ENCODE peak calls at places on chromosome 21, in four cellular contexts. Q is IMR-90, U is mesendoderm, V is H9. Z is an unnamed sample.

GRCh38 chr21:39656209-39656608 is 43.5 kb downstream of the B3GALT5 start:
- DNase-seq in Q (no peak), U (no peak), V (no peak), Z (no peak)

GRCh38 chr21:46621457-46622182 is 13.9 kb upstream of the PRMT2 start:
- DNase-seq in Q (no peak), U (no peak), V (no peak), Z (no peak)

GRCh38 chr21:34836103-34836932 is 167.5 kb downstream of the CLIC6 start:
- DNase-seq in Q (peak), U (no peak), V (no peak), Z (no peak)

GRCh38 chr21:21807598-21807903 is 809.3 kb downstream of the NCAM2 start:
- DNase-seq in U (no peak), V (no peak), Q (no peak), Z (no peak)

GRCh38 chr21:37369307-37369854 is 2.8 kb downstream of the DYRK1A start:
- DNase-seq in Q (no peak), U (no peak), V (no peak), Z (no peak)

GRCh38 chr21:18548249-18548648 is 144.7 kb upstream of the TMPRSS15 start:
- DNase-seq in Q (no peak), V (no peak), U (no peak), Z (no peak)

GRCh38 chr21:24045775-24046215 is 1561.5 kb downstream of the MRPL39 start:
- DNase-seq in U (peak), Q (peak), V (no peak), Z (no peak)

GRCh38 chr21:33977721-33978369 is 62.2 kb upstream of the ATP5PO start:
- DNase-seq in U (no peak), Q (no peak), V (no peak), Z (no peak)

GRCh38 chr21:34967509-34968289 is 81.4 kb downstream of the RUNX1 start:
- DNase-seq in V (no peak), Q (peak), U (peak), Z (no peak)

GRCh38 chr21:36508948-36509347 is 29.0 kb upstream of the CLDN14 start:
- DNase-seq in Q (no peak), V (no peak), U (no peak), Z (no peak)

GRCh38 chr21:17513214-17514123 is 626 bp downstream of the CXADR start:
- DNase-seq in Q (no peak), V (peak), U (peak), Z (peak)

GRCh38 chr21:32771134-32771523 is 426 bp downstream of the PAXBP1 start:
- DNase-seq in Q (peak), U (peak), V (peak), Z (no peak)

GRCh38 chr21:45859041-45859761 is 122.4 kb upstream of the COL6A1 start:
- DNase-seq in V (no peak), Q (no peak), U (no peak), Z (no peak)

GRCh38 chr21:33834801-33835500 is 80.7 kb downstream of the ATP5PO start:
- DNase-seq in V (no peak), Q (no peak), U (no peak), Z (no peak)

GRCh38 chr21:38075833-38076567 is 159.7 kb upstream of the KCNJ6 start:
- DNase-seq in Q (no peak), V (no peak), U (no peak), Z (no peak)

GRCh38 chr21:35658242-35658641 is 402.1 kb downstream of the SETD4 start:
- DNase-seq in Q (peak), V (no peak), U (no peak), Z (no peak)

GRCh38 chr21:39083377-39084008 is 99.8 kb downstream of the PSMG1 start:
- DNase-seq in V (no peak), U (peak), Q (no peak), Z (no peak)

GRCh38 chr21:33434770-33435360 is 31.7 kb downstream of the IFNGR2 start:
- DNase-seq in U (no peak), Q (peak), V (no peak), Z (no peak)

GRCh38 chr21:35204850-35205564 is 155.9 kb upstream of the RUNX1 start:
- DNase-seq in U (peak), V (no peak), Q (peak), Z (no peak)

GRCh38 chr21:34154878-34155277 is 81.5 kb downstream of the MRPS6 start:
- DNase-seq in U (no peak), Q (no peak), V (no peak), Z (no peak)

GRCh38 chr21:21232320-21232719 is 234.1 kb downstream of the NCAM2 start:
- DNase-seq in Q (peak), U (peak), V (no peak), Z (peak)

GRCh38 chr21:46314441-46315020 is 9.1 kb downstream of the C21orf58 start:
- DNase-seq in U (no peak), Q (no peak), V (no peak), Z (no peak)

GRCh38 chr21:38679531-38679930 is 126.2 kb upstream of the ETS2 start:
- DNase-seq in Q (peak), V (no peak), U (no peak), Z (no peak)

GRCh38 chr21:39313042-39313456 is 383 bp downstream of the BRWD1 start:
- DNase-seq in Q (no peak), V (peak), U (no peak), Z (peak)

GRCh38 chr21:39616373-39616772 is 3.6 kb downstream of the B3GALT5 start:
- DNase-seq in Q (no peak), U (no peak), V (no peak), Z (no peak)

GRCh38 chr21:38861006-38861405 is 55.3 kb downstream of the ETS2 start:
- DNase-seq in Q (no peak), V (no peak), U (no peak), Z (no peak)

GRCh38 chr21:38386967-38387366 is 111.3 kb downstream of the ERG start:
- DNase-seq in U (no peak), Q (no peak), V (no peak), Z (no peak)

GRCh38 chr21:25561668-25562641 is 45.3 kb downstream of the MRPL39 start:
- DNase-seq in Q (peak), V (peak), U (peak), Z (peak)

GRCh38 chr21:41318218-41318617 is 1.6 kb downstream of the FAM3B start:
- DNase-seq in V (no peak), Q (no peak), U (no peak), Z (no peak)
- H2BK15ac ChIP-seq in V (no peak), Q (no peak), U (no peak), Z (no peak)

GRCh38 chr21:42024261-42024877 is 14.2 kb upstream of the ZBTB21 start:
- DNase-seq in V (no peak), Q (no peak), U (no peak), Z (no peak)
- H2BK15ac ChIP-seq in V (no peak), Q (peak), U (no peak), Z (no peak)

GRCh38 chr21:29678616-29679015 is 261.2 kb downstream of the GRIK1 start:
- DNase-seq in V (no peak), U (no peak), Q (no peak), Z (no peak)

GRCh38 chr21:29673096-29673610 is 266.6 kb downstream of the GRIK1 start:
- DNase-seq in Q (no peak), U (no peak), V (no peak), Z (no peak)

GRCh38 chr21:29674343-29674742 is 265.5 kb downstream of the GRIK1 start:
- DNase-seq in V (no peak), U (peak), Q (no peak), Z (no peak)

GRCh38 chr21:29677326-29677725 is 262.5 kb downstream of the GRIK1 start:
- DNase-seq in Q (no peak), V (no peak), U (no peak), Z (no peak)

DNA sequence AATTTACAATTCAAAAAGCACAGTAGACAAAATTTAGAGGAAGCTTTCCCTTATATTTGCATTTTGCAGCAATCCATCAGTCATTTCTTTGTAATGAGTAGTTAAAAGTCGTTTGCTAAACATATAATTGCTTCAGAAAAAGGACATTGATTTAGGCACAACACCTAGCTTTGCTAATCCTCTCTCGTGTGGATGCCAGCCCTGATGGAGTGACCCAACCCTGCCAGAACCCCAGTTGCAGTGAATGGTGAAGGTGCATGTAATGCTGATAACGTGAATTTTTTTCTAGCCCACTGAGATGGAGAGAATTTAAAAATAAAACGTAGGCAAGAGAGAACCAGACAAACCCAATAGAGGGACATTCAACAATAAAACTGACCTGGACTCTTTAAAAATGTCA is 263.4 kb downstream of the GRIK1 start:
- DNase-seq in Q (no peak), V (no peak), U (no peak), Z (no peak)
- H2BK15ac ChIP-seq in Q (no peak), V (no peak), U (no peak), Z (no peak)

GRCh38 chr21:31511258-31511657 is 148.2 kb upstream of the SOD1 start:
- DNase-seq in V (no peak), Q (no peak), U (no peak), Z (no peak)

GRCh38 chr21:31503939-31504338 is 155.6 kb upstream of the SOD1 start:
- DNase-seq in V (no peak), U (no peak), Q (no peak), Z (no peak)

GRCh38 chr21:31505975-31506374 is 153.5 kb upstream of the SOD1 start:
- DNase-seq in U (no peak), Q (no peak), V (no peak), Z (no peak)

GRCh38 chr21:31514598-31514997 is 144.9 kb upstream of the SOD1 start:
- DNase-seq in U (peak), Q (no peak), V (peak), Z (peak)

DNA sequence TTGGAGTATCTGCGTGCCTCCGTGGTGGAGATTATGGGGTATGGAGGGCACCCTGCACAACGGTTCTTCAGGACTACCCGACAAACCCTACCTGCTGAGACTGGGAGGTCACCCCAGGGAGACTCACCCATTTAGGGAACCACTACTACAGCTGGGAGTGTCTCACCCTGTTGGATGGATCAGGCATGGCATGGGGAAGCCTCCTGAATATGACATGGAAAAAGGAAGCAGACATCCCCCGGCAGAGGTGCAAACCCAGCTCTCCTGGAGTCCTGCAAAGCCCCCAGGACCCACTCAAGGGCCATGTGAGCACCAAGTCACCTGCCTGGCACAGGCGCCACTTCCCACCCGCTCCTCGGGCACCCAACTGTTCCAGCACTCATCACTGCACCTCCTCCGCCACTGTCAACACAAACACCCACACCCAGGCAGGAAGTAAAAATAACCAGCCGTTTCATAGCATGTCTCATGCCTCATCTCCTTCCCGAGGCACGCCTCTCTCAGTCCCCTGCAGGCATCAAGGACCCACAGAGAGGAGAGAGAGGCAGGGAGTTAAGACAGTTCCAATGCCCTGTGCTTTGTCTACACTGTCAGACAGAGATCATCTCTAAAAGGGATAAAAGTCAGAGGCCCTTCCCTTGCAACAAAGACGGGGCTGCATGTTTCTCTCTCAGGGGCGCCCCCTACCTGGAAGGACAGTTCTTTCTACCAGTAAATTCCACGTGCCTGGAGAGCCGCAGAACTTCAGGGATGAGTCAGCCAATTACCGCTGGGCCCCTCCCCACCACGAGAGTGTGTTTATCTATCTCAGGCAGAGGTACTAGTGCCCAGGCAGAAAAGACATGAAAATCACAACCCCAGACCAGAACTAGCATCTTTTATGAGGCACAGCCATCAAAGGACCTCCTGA is 150.1 kb upstream of the SOD1 start:
- DNase-seq in U (peak), V (peak), Q (no peak), Z (no peak)
- H2BK15ac ChIP-seq in U (no peak), V (no peak), Q (no peak), Z (no peak)

DNA sequence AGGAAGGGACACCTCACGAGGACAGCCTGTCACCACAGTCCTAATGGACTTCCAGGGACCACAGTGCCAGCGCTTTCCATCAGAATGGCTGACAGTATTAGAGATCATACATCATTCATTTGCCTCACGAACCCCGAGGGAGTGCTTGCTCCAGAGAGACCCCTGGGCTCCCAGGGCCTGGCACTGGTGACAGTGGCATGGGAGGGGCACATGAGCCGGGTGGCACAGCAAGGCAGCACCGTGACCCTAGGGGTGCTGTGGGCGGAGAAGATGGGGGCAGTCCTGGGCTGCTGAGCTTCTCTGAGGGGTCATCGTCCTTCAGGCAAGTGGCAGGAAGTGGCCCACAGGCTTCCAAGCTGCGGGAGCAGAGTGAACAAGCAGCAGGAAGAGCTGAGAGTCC is 16.4 kb upstream of the TSPEAR start:
- DNase-seq in Q (no peak), U (no peak), V (peak), Z (no peak)
- H2BK15ac ChIP-seq in Q (no peak), U (no peak), V (no peak), Z (no peak)

GRCh38 chr21:26840206-26840605 is 5.0 kb downstream of the ADAMTS1 start:
- DNase-seq in V (no peak), U (no peak), Q (no peak), Z (no peak)

GRCh38 chr21:26835714-26836265 is 9.4 kb downstream of the ADAMTS1 start:
- DNase-seq in U (no peak), Q (no peak), V (no peak), Z (no peak)

GRCh38 chr21:26835027-26835713 is 10.0 kb downstream of the ADAMTS1 start:
- DNase-seq in U (peak), V (no peak), Q (peak), Z (no peak)

GRCh38 chr21:26836546-26836945 is 8.7 kb downstream of the ADAMTS1 start:
- DNase-seq in U (no peak), V (no peak), Q (no peak), Z (no peak)

GRCh38 chr21:26837539-26837938 is 7.7 kb downstream of the ADAMTS1 start:
- DNase-seq in Q (no peak), V (no peak), U (peak), Z (no peak)
- H2BK15ac ChIP-seq in Q (no peak), V (no peak), U (no peak), Z (no peak)

GRCh38 chr21:14947613-14948160 is 117.1 kb downstream of the NRIP1 start:
- DNase-seq in Q (no peak), U (peak), V (no peak), Z (no peak)
- H2BK15ac ChIP-seq in Q (no peak), U (no peak), V (no peak), Z (no peak)